ENCODE peak calls at places on chromosomes 3 and 15, in nine cellular contexts. One of them, this sample, is unnamed.

GRCh38 chr3:46013316-46014094 is 13.8 kb downstream of the XCR1 start:
- DNase-seq in HCT116: no peak
- DNase-seq in GM12878: no peak
- DNase-seq in SK-N-SH: no peak
- DNase-seq in A549: no peak
- DNase-seq in GM23338: no peak
- DNase-seq in Panc1: no peak
- DNase-seq in HepG2: no peak
- DNase-seq in K562: no peak
- DNase-seq in this sample: no peak

GRCh38 chr3:64268926-64269325 is 43.7 kb upstream of the PRICKLE2 start:
- DNase-seq in HCT116: no peak
- DNase-seq in HepG2: no peak
- DNase-seq in GM23338: no peak
- DNase-seq in SK-N-SH: no peak
- DNase-seq in K562: no peak
- DNase-seq in GM12878: no peak
- DNase-seq in Panc1: no peak
- DNase-seq in A549: no peak
- DNase-seq in this sample: no peak

GRCh38 chr3:69161587-69162196 is 39.3 kb upstream of the LMOD3 start:
- DNase-seq in Panc1: peak
- DNase-seq in HepG2: peak
- DNase-seq in SK-N-SH: peak
- DNase-seq in GM12878: peak
- DNase-seq in GM23338: peak
- DNase-seq in HCT116: peak
- DNase-seq in A549: peak
- DNase-seq in K562: peak
- DNase-seq in this sample: peak

GRCh38 chr3:56131976-56132590 is 336.2 kb downstream of the ERC2 start:
- DNase-seq in K562: peak
- DNase-seq in HCT116: peak
- DNase-seq in Panc1: peak
- DNase-seq in GM23338: peak
- DNase-seq in SK-N-SH: no peak
- DNase-seq in GM12878: no peak
- DNase-seq in A549: peak
- DNase-seq in HepG2: peak
- DNase-seq in this sample: peak

GRCh38 chr3:69181592-69182211 is 59.3 kb upstream of the LMOD3 start:
- DNase-seq in K562: no peak
- DNase-seq in GM12878: no peak
- DNase-seq in GM23338: no peak
- DNase-seq in HCT116: no peak
- DNase-seq in Panc1: no peak
- DNase-seq in SK-N-SH: no peak
- DNase-seq in A549: peak
- DNase-seq in HepG2: peak
- DNase-seq in this sample: no peak

GRCh38 chr3:192817053-192817452 is 89.7 kb upstream of the FGF12 start:
- DNase-seq in Panc1: no peak
- DNase-seq in HCT116: no peak
- DNase-seq in HepG2: no peak
- DNase-seq in A549: no peak
- DNase-seq in GM23338: no peak
- DNase-seq in GM12878: no peak
- DNase-seq in K562: no peak
- DNase-seq in SK-N-SH: no peak
- DNase-seq in this sample: no peak

GRCh38 chr15:78195735-78196201 is 38.6 kb downstream of the ACSBG1 start:
- DNase-seq in HCT116: no peak
- DNase-seq in A549: peak
- DNase-seq in Panc1: no peak
- DNase-seq in GM12878: no peak
- DNase-seq in K562: peak
- DNase-seq in HepG2: peak
- DNase-seq in GM23338: peak
- DNase-seq in SK-N-SH: peak
- DNase-seq in this sample: no peak

GRCh38 chr3:106609666-106610301 is 741.0 kb upstream of the CBLB start:
- DNase-seq in GM23338: peak
- DNase-seq in SK-N-SH: peak
- DNase-seq in Panc1: peak
- DNase-seq in HCT116: peak
- DNase-seq in A549: peak
- DNase-seq in GM12878: peak
- DNase-seq in HepG2: peak
- DNase-seq in K562: peak
- DNase-seq in this sample: peak

GRCh38 chr15:36644156-36644896 is 64.9 kb downstream of the CDIN1 start:
- DNase-seq in GM12878: no peak
- DNase-seq in HepG2: no peak
- DNase-seq in A549: no peak
- DNase-seq in HCT116: no peak
- DNase-seq in SK-N-SH: no peak
- DNase-seq in Panc1: no peak
- DNase-seq in K562: no peak
- DNase-seq in GM23338: no peak
- DNase-seq in this sample: no peak

GRCh38 chr3:52521881-52522650 is 11.6 kb downstream of the NT5DC2 start:
- DNase-seq in Panc1: no peak
- DNase-seq in SK-N-SH: no peak
- DNase-seq in K562: no peak
- DNase-seq in HepG2: no peak
- DNase-seq in A549: no peak
- DNase-seq in GM12878: no peak
- DNase-seq in HCT116: no peak
- DNase-seq in GM23338: no peak
- DNase-seq in this sample: no peak

GRCh38 chr3:125386811-125387210 is 11.7 kb upstream of the ZNF148 start:
- DNase-seq in K562: no peak
- DNase-seq in SK-N-SH: no peak
- DNase-seq in A549: no peak
- DNase-seq in GM12878: no peak
- DNase-seq in HepG2: no peak
- DNase-seq in GM23338: no peak
- DNase-seq in HCT116: no peak
- DNase-seq in Panc1: no peak
- DNase-seq in this sample: no peak

GRCh38 chr3:189896533-189896932 is 224.2 kb downstream of the P3H2 start:
- DNase-seq in SK-N-SH: no peak
- DNase-seq in GM23338: no peak
- DNase-seq in Panc1: no peak
- DNase-seq in HCT116: no peak
- DNase-seq in K562: no peak
- DNase-seq in GM12878: no peak
- DNase-seq in HepG2: no peak
- DNase-seq in A549: peak
- DNase-seq in this sample: no peak

GRCh38 chr3:2247249-2247648 is 148.6 kb downstream of the CNTN4 start:
- DNase-seq in SK-N-SH: no peak
- DNase-seq in HCT116: no peak
- DNase-seq in A549: no peak
- DNase-seq in GM12878: no peak
- DNase-seq in K562: no peak
- DNase-seq in Panc1: no peak
- DNase-seq in HepG2: no peak
- DNase-seq in GM23338: no peak
- DNase-seq in this sample: no peak

GRCh38 chr3:2247831-2248230 is 149.2 kb downstream of the CNTN4 start:
- DNase-seq in HepG2: no peak
- DNase-seq in A549: no peak
- DNase-seq in Panc1: no peak
- DNase-seq in GM23338: no peak
- DNase-seq in HCT116: no peak
- DNase-seq in K562: no peak
- DNase-seq in GM12878: no peak
- DNase-seq in SK-N-SH: no peak
- DNase-seq in this sample: no peak

GRCh38 chr3:2250783-2251182 is 152.1 kb downstream of the CNTN4 start:
- DNase-seq in A549: no peak
- DNase-seq in HepG2: no peak
- DNase-seq in SK-N-SH: no peak
- DNase-seq in GM23338: no peak
- DNase-seq in GM12878: no peak
- DNase-seq in K562: no peak
- DNase-seq in Panc1: no peak
- DNase-seq in HCT116: no peak
- DNase-seq in this sample: no peak
- TF ChIP-seq REST in A549: no peak
- TF ChIP-seq REST in HepG2: no peak
- TF ChIP-seq REST in SK-N-SH: no peak
- TF ChIP-seq REST in GM23338: no peak
- TF ChIP-seq REST in GM12878: no peak
- TF ChIP-seq REST in K562: no peak
- TF ChIP-seq REST in Panc1: no peak
- TF ChIP-seq REST in HCT116: no peak
- TF ChIP-seq REST in this sample: no peak

GRCh38 chr3:62131050-62131449 is 242.3 kb downstream of the FEZF2 start:
- DNase-seq in K562: no peak
- DNase-seq in GM23338: peak
- DNase-seq in HCT116: no peak
- DNase-seq in GM12878: no peak
- DNase-seq in A549: no peak
- DNase-seq in SK-N-SH: no peak
- DNase-seq in HepG2: no peak
- DNase-seq in Panc1: no peak
- DNase-seq in this sample: no peak

GRCh38 chr3:62128028-62128427 is 245.3 kb downstream of the FEZF2 start:
- DNase-seq in HCT116: no peak
- DNase-seq in Panc1: no peak
- DNase-seq in HepG2: no peak
- DNase-seq in SK-N-SH: no peak
- DNase-seq in GM23338: no peak
- DNase-seq in K562: no peak
- DNase-seq in A549: no peak
- DNase-seq in GM12878: no peak
- DNase-seq in this sample: no peak

GRCh38 chr3:62127116-62127515 is 246.2 kb downstream of the FEZF2 start:
- DNase-seq in HepG2: no peak
- DNase-seq in A549: no peak
- DNase-seq in SK-N-SH: no peak
- DNase-seq in HCT116: no peak
- DNase-seq in GM23338: no peak
- DNase-seq in Panc1: no peak
- DNase-seq in K562: no peak
- DNase-seq in GM12878: no peak
- DNase-seq in this sample: no peak

GRCh38 chr3:62122819-62123218 is 250.5 kb downstream of the FEZF2 start:
- DNase-seq in GM12878: no peak
- DNase-seq in Panc1: no peak
- DNase-seq in SK-N-SH: no peak
- DNase-seq in HepG2: no peak
- DNase-seq in GM23338: no peak
- DNase-seq in K562: no peak
- DNase-seq in A549: no peak
- DNase-seq in HCT116: no peak
- DNase-seq in this sample: no peak

GRCh38 chr3:62125376-62125775 is 248.0 kb downstream of the FEZF2 start:
- DNase-seq in HCT116: no peak
- DNase-seq in HepG2: no peak
- DNase-seq in GM23338: no peak
- DNase-seq in K562: no peak
- DNase-seq in GM12878: no peak
- DNase-seq in SK-N-SH: no peak
- DNase-seq in Panc1: no peak
- DNase-seq in A549: no peak
- DNase-seq in this sample: no peak
- TF ChIP-seq REST in HCT116: no peak
- TF ChIP-seq REST in HepG2: no peak
- TF ChIP-seq REST in GM23338: no peak
- TF ChIP-seq REST in K562: no peak
- TF ChIP-seq REST in GM12878: no peak
- TF ChIP-seq REST in SK-N-SH: no peak
- TF ChIP-seq REST in Panc1: no peak
- TF ChIP-seq REST in A549: no peak
- TF ChIP-seq REST in this sample: no peak

GRCh38 chr3:122785231-122785630 is 8.4 kb downstream of the HSPBAP1 start:
- DNase-seq in Panc1: no peak
- DNase-seq in GM12878: no peak
- DNase-seq in GM23338: no peak
- DNase-seq in HepG2: no peak
- DNase-seq in SK-N-SH: no peak
- DNase-seq in HCT116: no peak
- DNase-seq in K562: no peak
- DNase-seq in A549: no peak
- DNase-seq in this sample: no peak

GRCh38 chr3:122787872-122788271 is 5.8 kb downstream of the HSPBAP1 start:
- DNase-seq in HCT116: no peak
- DNase-seq in SK-N-SH: no peak
- DNase-seq in HepG2: no peak
- DNase-seq in Panc1: no peak
- DNase-seq in GM23338: no peak
- DNase-seq in GM12878: no peak
- DNase-seq in A549: no peak
- DNase-seq in K562: no peak
- DNase-seq in this sample: no peak

GRCh38 chr3:122782804-122783203 is 10.8 kb downstream of the HSPBAP1 start:
- DNase-seq in GM23338: no peak
- DNase-seq in A549: no peak
- DNase-seq in GM12878: no peak
- DNase-seq in Panc1: no peak
- DNase-seq in K562: no peak
- DNase-seq in HepG2: no peak
- DNase-seq in HCT116: no peak
- DNase-seq in SK-N-SH: no peak
- DNase-seq in this sample: no peak

GRCh38 chr3:122786067-122786466 is 7.6 kb downstream of the HSPBAP1 start:
- DNase-seq in K562: no peak
- DNase-seq in GM12878: no peak
- DNase-seq in HCT116: no peak
- DNase-seq in A549: peak
- DNase-seq in GM23338: no peak
- DNase-seq in Panc1: no peak
- DNase-seq in HepG2: peak
- DNase-seq in SK-N-SH: no peak
- DNase-seq in this sample: no peak

GRCh38 chr3:122784436-122784835 is 9.2 kb downstream of the HSPBAP1 start:
- DNase-seq in K562: no peak
- DNase-seq in HepG2: no peak
- DNase-seq in GM23338: no peak
- DNase-seq in Panc1: no peak
- DNase-seq in HCT116: no peak
- DNase-seq in SK-N-SH: no peak
- DNase-seq in A549: no peak
- DNase-seq in GM12878: no peak
- DNase-seq in this sample: no peak
- TF ChIP-seq REST in K562: no peak
- TF ChIP-seq REST in HepG2: no peak
- TF ChIP-seq REST in GM23338: no peak
- TF ChIP-seq REST in Panc1: no peak
- TF ChIP-seq REST in HCT116: no peak
- TF ChIP-seq REST in SK-N-SH: no peak
- TF ChIP-seq REST in A549: no peak
- TF ChIP-seq REST in GM12878: no peak
- TF ChIP-seq REST in this sample: no peak

DNA sequence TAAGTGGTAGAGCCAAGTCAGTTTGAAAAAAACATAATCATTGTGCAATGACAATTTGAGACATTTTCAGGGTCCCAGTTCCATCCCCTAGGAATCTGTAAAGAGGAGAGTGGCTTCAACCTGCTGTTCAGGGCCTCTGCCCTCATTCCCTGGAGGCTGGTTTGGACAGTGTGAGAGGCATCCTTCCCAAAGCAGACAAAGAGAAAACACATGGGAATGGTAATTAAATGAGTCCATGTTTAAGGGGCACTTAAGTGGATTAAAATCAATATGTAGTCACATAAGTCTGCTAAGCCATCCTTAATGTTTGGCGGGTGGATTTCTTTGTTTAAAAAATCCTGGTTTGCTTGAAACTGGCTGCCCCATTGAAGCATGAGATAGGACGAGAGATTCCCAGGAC is 146.3 kb upstream of the CTDSPL start:
- DNase-seq in HepG2: no peak
- DNase-seq in HCT116: no peak
- DNase-seq in A549: no peak
- DNase-seq in GM12878: no peak
- DNase-seq in K562: no peak
- DNase-seq in SK-N-SH: peak
- DNase-seq in GM23338: no peak
- DNase-seq in Panc1: no peak
- DNase-seq in this sample: no peak
- TF ChIP-seq REST in HepG2: no peak
- TF ChIP-seq REST in HCT116: no peak
- TF ChIP-seq REST in A549: no peak
- TF ChIP-seq REST in GM12878: no peak
- TF ChIP-seq REST in K562: no peak
- TF ChIP-seq REST in SK-N-SH: no peak
- TF ChIP-seq REST in GM23338: no peak
- TF ChIP-seq REST in Panc1: no peak
- TF ChIP-seq REST in this sample: no peak